ENCODE peak calls at places on chromosome 1, in four cellular contexts. I is aorta, J is Calu3, A is substantia nigra. F is an unnamed sample.

GRCh38 chr1:156655151-156655903 is 13.4 kb downstream of the BCAN start:
- DNase-seq in A (peak; percentile 16), I (no peak), J (no peak), F (no peak)

GRCh38 chr1:117587479-117588356 is 18.1 kb upstream of the TENT5C start:
- DNase-seq in A (no peak), I (no peak), J (no peak), F (no peak)

GRCh38 chr1:197695961-197696360 is 79.3 kb downstream of the DENND1B start:
- DNase-seq in A (no peak), I (no peak), J (no peak), F (no peak)

GRCh38 chr1:154881820-154882535 is 11.9 kb upstream of the KCNN3 start:
- DNase-seq in A (no peak), J (no peak), I (no peak), F (peak; percentile 39)

GRCh38 chr1:37763791-37764741 is 854 bp downstream of the EPHA10 start:
- DNase-seq in A (no peak), I (no peak), J (peak; percentile 44), F (no peak)

GRCh38 chr1:76433528-76433927 is 359.0 kb downstream of the ST6GALNAC3 start:
- DNase-seq in J (no peak), A (no peak), I (no peak), F (no peak)

GRCh38 chr1:203742446-203742845 is 22.5 kb upstream of the LAX1 start:
- DNase-seq in A (no peak), J (no peak), I (no peak), F (no peak)

GRCh38 chr1:223137402-223138100 is 5.5 kb downstream of the TLR5 start:
- DNase-seq in J (peak; percentile 67), A (no peak), I (no peak), F (no peak)

GRCh38 chr1:67588186-67588865 is 96.7 kb upstream of the GADD45A start:
- DNase-seq in I (no peak), J (no peak), A (no peak), F (no peak)

GRCh38 chr1:228060458-228061190 is 21.9 kb upstream of the ARF1 start:
- DNase-seq in I (peak; percentile 72), J (no peak), A (no peak), F (peak; percentile 74)

F was measured in cardiac septum.